ENCODE peak calls at places on chromosomes 5 and 9, in seven cellular contexts. F is right atrium auricular region, T is GM23338, M is WERI-Rb-1, P is SK-N-MC, B is fibroblast of pulmonary artery, R is neuronal stem cell. I is an unnamed sample.

GRCh38 chr9:4117835-4118610 is 181.8 kb downstream of the GLIS3 start:
- DNase-seq in P (no peak), M (peak), R (no peak), B (no peak), F (no peak), T (peak), I (no peak)

GRCh38 chr9:134295101-134295745 is 31.0 kb upstream of the RXRA start:
- DNase-seq in M (no peak), F (no peak), R (no peak), T (no peak), P (no peak), B (no peak), I (no peak)

GRCh38 chr5:71483355-71483754 is 27.9 kb downstream of the BDP1 start:
- DNase-seq in M (no peak), B (peak), T (no peak), R (no peak), F (no peak), P (no peak), I (peak)

GRCh38 chr9:14362175-14362574 is 48.2 kb upstream of the NFIB start:
- DNase-seq in B (peak), F (no peak), T (no peak), M (no peak), R (no peak), P (no peak), I (no peak)

GRCh38 chr9:89720721-89721660 is 116.2 kb downstream of the GADD45G start:
- DNase-seq in P (no peak), B (no peak), R (no peak), T (no peak), M (no peak), F (no peak), I (no peak)

GRCh38 chr5:128920345-128921215 is 44.7 kb upstream of the SLC27A6 start:
- DNase-seq in R (no peak), P (no peak), T (no peak), M (no peak), F (no peak), B (peak), I (no peak)

GRCh38 chr9:77648458-77649108 is 461 bp upstream of the GNA14 start:
- DNase-seq in B (peak), T (peak), F (peak), R (peak), P (no peak), M (peak), I (no peak)

GRCh38 chr9:110015759-110016158 is 192.2 kb downstream of the C9orf152 start:
- DNase-seq in R (no peak), M (no peak), P (no peak), F (no peak), T (no peak), B (peak), I (no peak)

GRCh38 chr5:150573216-150573615 is 65.3 kb downstream of the NDST1 start:
- DNase-seq in R (no peak), T (no peak), P (no peak), M (no peak), F (no peak), B (no peak), I (no peak)

GRCh38 chr5:67693956-67694564 is 497.5 kb upstream of the CD180 start:
- DNase-seq in M (no peak), B (peak), R (no peak), P (no peak), F (peak), T (no peak), I (no peak)

GRCh38 chr5:34538026-34538672 is 118.0 kb upstream of the RAI14 start:
- DNase-seq in M (no peak), P (no peak), B (peak), T (peak), R (no peak), F (no peak), I (no peak)

GRCh38 chr5:138252944-138253343 is 21.5 kb downstream of the GFRA3 start:
- DNase-seq in P (no peak), R (no peak), B (no peak), T (no peak), F (no peak), M (no peak), I (no peak)

GRCh38 chr9:124038239-124038638 is 26.7 kb downstream of the LHX2 start:
- DNase-seq in R (no peak), B (peak), P (no peak), F (no peak), T (no peak), M (no peak), I (no peak)

GRCh38 chr5:78328585-78329173 is 31.7 kb upstream of the SCAMP1 start:
- DNase-seq in B (peak), P (peak), T (no peak), F (no peak), R (no peak), M (no peak), I (no peak)

GRCh38 chr9:91714020-91714721 is 235.9 kb downstream of the ROR2 start:
- DNase-seq in F (no peak), P (no peak), R (peak), B (peak), T (peak), M (no peak), I (no peak)

GRCh38 chr9:134338394-134339182 is 12.3 kb downstream of the RXRA start:
- DNase-seq in T (no peak), M (no peak), F (no peak), P (no peak), R (no peak), B (no peak), I (no peak)

GRCh38 chr5:144060598-144060997 is 109.9 kb downstream of the YIPF5 start:
- DNase-seq in P (no peak), B (no peak), R (no peak), T (no peak), F (no peak), M (no peak), I (no peak)

GRCh38 chr9:95085036-95085770 is 232.3 kb downstream of the FANCC start:
- DNase-seq in T (no peak), M (no peak), P (no peak), R (no peak), B (no peak), F (no peak), I (no peak)

GRCh38 chr5:65672787-65673186 is 48.0 kb downstream of the SHLD3 start:
- DNase-seq in M (no peak), T (no peak), P (no peak), F (no peak), R (no peak), B (peak), I (peak)

GRCh38 chr5:56815657-56816545 is 552 bp downstream of the MAP3K1 start:
- DNase-seq in B (peak), T (peak), P (no peak), M (peak), F (no peak), R (peak), I (no peak)

GRCh38 chr9:88833946-88834345 is 157.3 kb upstream of the S1PR3 start:
- DNase-seq in M (no peak), F (no peak), B (no peak), P (no peak), R (no peak), T (no peak), I (no peak)

GRCh38 chr5:8081179-8081578 is 212.2 kb downstream of the MTRR start:
- DNase-seq in T (no peak), P (no peak), M (no peak), R (no peak), B (no peak), F (no peak), I (no peak)

GRCh38 chr5:139842321-139842720 is 46.7 kb downstream of the PSD2 start:
- DNase-seq in R (no peak), B (no peak), F (no peak), M (no peak), P (no peak), T (no peak), I (no peak)
- H3K4me3 ChIP-seq in R (no peak), B (no peak), F (no peak), M (no peak), P (no peak), T (no peak), I (no peak)

GRCh38 chr5:173410459-173411233 is 82.4 kb upstream of the STC2 start:
- DNase-seq in P (no peak), R (no peak), T (no peak), M (no peak), B (no peak), F (no peak), I (no peak)
- H3K4me3 ChIP-seq in P (no peak), R (no peak), T (no peak), M (no peak), B (no peak), F (no peak), I (no peak)

DNA sequence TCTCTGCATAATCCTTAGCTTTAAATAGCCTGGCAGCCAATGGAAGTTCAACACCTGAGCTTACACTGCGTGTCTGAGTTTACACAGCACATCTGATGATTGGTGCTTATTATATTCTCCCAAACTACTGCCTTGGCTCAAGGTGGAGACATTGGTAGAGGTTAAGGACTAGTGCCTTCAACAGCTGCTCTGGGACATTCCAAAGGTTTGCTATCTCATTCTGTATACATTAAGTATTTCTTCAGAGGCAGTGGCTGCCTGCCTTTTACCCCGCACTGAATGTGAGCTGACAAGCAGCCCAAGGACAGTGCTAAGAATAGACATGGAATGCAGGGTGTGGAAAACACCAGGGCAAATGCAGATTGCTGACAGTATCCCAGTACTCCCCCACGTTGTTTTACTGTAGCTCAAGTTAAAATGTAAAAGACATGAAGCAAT is 1.6 kb downstream of the HSPB3 start:
- DNase-seq in P (no peak), B (peak), R (no peak), M (no peak), F (no peak), T (peak), I (peak)
- H3K4me3 ChIP-seq in P (no peak), B (no peak), R (no peak), M (no peak), F (peak), T (no peak), I (peak)

DNA sequence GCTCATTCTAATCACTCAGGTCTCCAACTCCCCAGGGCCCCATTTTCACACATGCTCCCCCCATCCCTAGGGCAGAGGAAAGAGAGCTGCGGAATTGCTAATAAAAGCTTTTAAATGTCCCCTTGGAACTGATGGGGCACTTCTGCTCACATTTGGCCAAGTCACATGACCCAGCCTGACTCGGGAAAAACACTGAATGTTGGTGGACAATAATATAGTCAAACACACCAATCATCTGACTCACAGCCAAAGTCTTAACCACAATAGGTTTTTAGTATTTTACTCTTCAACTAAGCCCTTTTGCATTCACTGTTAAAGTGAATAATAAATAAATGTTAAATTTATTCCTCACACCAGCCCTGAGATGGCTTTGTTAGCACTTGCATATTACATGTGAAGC is 1.6 kb downstream of the FBLL1 start:
- DNase-seq in P (no peak), R (no peak), T (no peak), B (no peak), F (no peak), M (no peak), I (no peak)
- H3K4me3 ChIP-seq in P (no peak), R (no peak), T (no peak), B (no peak), F (no peak), M (no peak), I (no peak)

GRCh38 chr9:136075881-136076678 is 19.0 kb downstream of the NACC2 start:
- DNase-seq in P (no peak), R (no peak), M (no peak), F (no peak), B (no peak), T (peak), I (no peak)
- H3K4me3 ChIP-seq in P (no peak), R (no peak), M (no peak), F (no peak), B (no peak), T (no peak), I (no peak)

GRCh38 chr5:109695005-109695926 is 5.5 kb downstream of the MAN2A1 start:
- DNase-seq in B (no peak), M (no peak), T (no peak), R (no peak), P (no peak), F (no peak), I (no peak)
- H3K4me3 ChIP-seq in B (no peak), M (no peak), T (no peak), R (no peak), P (no peak), F (no peak), I (no peak)